ENCODE peak calls at places on chromosomes 1 and 21, in five cellular contexts. B, S, X, Y and P are unnamed samples.

GRCh38 chr1:226569879-226570547 is 21.4 kb downstream of the STUM start:
- DNase-seq in S (no peak), Y (no peak), X (no peak), B (no peak), P (no peak)

GRCh38 chr1:31936278-31936965 is 1.7 kb downstream of the PTP4A2 start:
- DNase-seq in B (no peak), Y (no peak), S (peak), X (no peak), P (no peak)

GRCh38 chr1:73593804-73594203 is 604.2 kb downstream of the LRRIQ3 start:
- DNase-seq in S (no peak), Y (no peak), X (no peak), B (no peak), P (no peak)

GRCh38 chr1:180501865-180502360 is 464 bp downstream of the ACBD6 start:
- DNase-seq in Y (no peak), S (no peak), X (no peak), B (no peak), P (no peak)

GRCh38 chr1:201295861-201296260 is 12.6 kb downstream of the PKP1 start:
- DNase-seq in X (no peak), S (peak), B (no peak), Y (no peak), P (no peak)

GRCh38 chr1:243732627-243733026 is 117.4 kb downstream of the AKT3 start:
- DNase-seq in B (no peak), S (no peak), Y (no peak), X (no peak), P (no peak)

GRCh38 chr21:18384771-18385170 is 18.8 kb downstream of the TMPRSS15 start:
- DNase-seq in Y (no peak), X (no peak), B (no peak), S (no peak), P (no peak)

GRCh38 chr1:39427912-39428311 is 63.5 kb upstream of the BMP8A start:
- DNase-seq in B (no peak), X (no peak), S (no peak), Y (no peak), P (no peak)

GRCh38 chr1:79396901-79397300 is 390.4 kb upstream of the ADGRL4 start:
- DNase-seq in S (no peak), X (no peak), Y (no peak), B (no peak), P (no peak)

GRCh38 chr1:61046434-61046833 is 35.9 kb upstream of the NFIA start:
- DNase-seq in Y (no peak), X (no peak), S (no peak), B (no peak), P (no peak)

GRCh38 chr1:72281637-72282270 is 585 bp downstream of the NEGR1 start:
- DNase-seq in Y (no peak), S (peak), X (no peak), B (no peak), P (peak)

GRCh38 chr1:54848134-54848948 is 38.7 kb downstream of the DHCR24 start:
- DNase-seq in Y (peak), B (no peak), X (no peak), S (no peak), P (no peak)